ENCODE peak calls at places on chromosomes 11 and 22, in seven cellular contexts. K is GM23248, S is H9, F is keratinocyte, D is IMR-90, C is neuronal stem cell, G is mammary epithelial cell. I is an unnamed sample. For H3K4me1, the result is how much of the 10 kb centered on the place peaks cover.

GRCh38 chr11:119389611-119390254 is 8.2 kb upstream of the USP2 start:
- DNase-seq in G (no peak), K (peak), F (no peak), S (peak), C (no peak), D (no peak), I (no peak)

GRCh38 chr22:26894766-26895485 is 237.5 kb downstream of the MIAT start:
- DNase-seq in C (no peak), D (peak), K (peak), G (peak), S (no peak), F (no peak), I (no peak)

GRCh38 chr11:45133871-45134270 is 12.6 kb upstream of the PRDM11 start:
- DNase-seq in S (no peak), G (no peak), D (no peak), K (no peak), F (no peak), C (no peak), I (no peak)

GRCh38 chr11:108669711-108670110 is 4.8 kb downstream of the DDX10 start:
- DNase-seq in D (no peak), G (no peak), K (no peak), S (no peak), F (no peak), C (no peak), I (no peak)

GRCh38 chr22:36921309-36922096 is 8.1 kb downstream of the CSF2RB start:
- DNase-seq in S (no peak), D (no peak), G (no peak), C (no peak), F (no peak), K (no peak), I (peak)

GRCh38 chr22:26561756-26562417 is 28.0 kb downstream of the TPST2 start:
- DNase-seq in F (no peak), C (no peak), G (no peak), S (no peak), K (no peak), D (no peak), I (no peak)

GRCh38 chr11:117823294-117823940 is 1.1 kb downstream of the FXYD2 start:
- DNase-seq in F (no peak), C (no peak), D (no peak), S (no peak), K (no peak), G (no peak), I (peak)

GRCh38 chr11:8091671-8092070 is 10.7 kb downstream of the TUB start:
- DNase-seq in C (no peak), D (no peak), S (peak), K (no peak), F (no peak), G (no peak), I (no peak)

GRCh38 chr11:70174846-70175764 is 28.0 kb upstream of the FADD start:
- DNase-seq in K (no peak), F (no peak), G (no peak), D (no peak), S (peak), C (peak), I (no peak)

GRCh38 chr22:26592368-26593015 is 2.6 kb upstream of the TPST2 start:
- DNase-seq in D (no peak), C (no peak), S (no peak), F (no peak), K (no peak), G (peak), I (no peak)

GRCh38 chr11:12689029-12689755 is 15.0 kb downstream of the TEAD1 start:
- DNase-seq in G (no peak), S (no peak), K (peak), F (no peak), C (no peak), D (no peak), I (no peak)

GRCh38 chr11:5225480-5225871 is 1.4 kb downstream of the HBB start:
- DNase-seq in D (no peak), S (no peak), G (no peak), C (no peak), K (no peak), F (no peak), I (no peak)

GRCh38 chr11:57777969-57778317 is 16.3 kb downstream of the CTNND1 start:
- DNase-seq in D (no peak), G (peak), C (no peak), S (no peak), F (no peak), K (no peak), I (no peak)

GRCh38 chr11:61955031-61955415 is 4.9 kb downstream of the BEST1 start:
- DNase-seq in C (peak), F (no peak), G (peak), S (peak), K (peak), D (peak), I (peak)

GRCh38 chr11:73564903-73565302 is 33.0 kb downstream of the FAM168A start:
- DNase-seq in G (no peak), K (no peak), D (no peak), S (no peak), F (no peak), C (no peak), I (no peak)

GRCh38 chr11:34242037-34242625 is 115.7 kb downstream of the ABTB2 start:
- DNase-seq in S (no peak), K (peak), C (no peak), D (peak), G (peak), F (no peak), I (peak)

GRCh38 chr11:7905961-7906429 is 25.1 kb downstream of the OR10A6 start:
- DNase-seq in C (no peak), K (peak), D (no peak), G (peak), F (no peak), S (peak), I (peak)

GRCh38 chr11:3904228-3904627 is 48.8 kb downstream of the STIM1 start:
- DNase-seq in S (no peak), G (peak), C (no peak), K (peak), F (no peak), D (no peak), I (no peak)

GRCh38 chr11:28842716-28843115 is 734.5 kb downstream of the METTL15 start:
- DNase-seq in K (peak), D (peak), C (no peak), F (no peak), G (no peak), S (no peak), I (no peak)

DNA sequence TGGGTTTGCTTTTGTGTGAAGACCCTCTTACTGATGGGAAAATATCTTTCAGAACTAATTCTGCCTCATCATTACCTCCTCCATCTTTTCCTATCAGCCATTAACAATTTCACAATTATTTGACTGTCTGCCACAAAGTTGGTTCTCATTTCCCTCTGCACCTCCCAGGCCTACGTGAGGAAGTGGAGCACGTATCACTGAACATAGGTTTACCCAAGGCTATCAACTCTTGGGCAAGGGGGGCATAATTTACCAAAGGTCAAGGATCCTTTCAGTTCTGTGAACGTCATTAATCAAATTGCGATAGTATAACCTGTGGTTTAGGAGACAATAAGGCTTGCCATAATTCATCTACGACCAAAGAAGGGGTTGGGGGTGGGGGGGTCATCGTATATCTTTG is 60.0 kb downstream of the LIF start:
- DNase-seq in K (no peak), F (no peak), C (no peak), G (no peak), D (no peak), S (no peak), I (no peak)
- H3K4me1 ChIP-seq in K (under half), F (under half), C (under half), G (under half), D (under half), S (under half), I (under half)

GRCh38 chr22:43479311-43479710 is 67.5 kb downstream of the MPPED1 start:
- DNase-seq in F (no peak), S (no peak), C (no peak), D (no peak), K (no peak), G (no peak), I (peak)

GRCh38 chr22:43478621-43479285 is 66.9 kb downstream of the MPPED1 start:
- DNase-seq in K (no peak), F (no peak), S (no peak), G (no peak), D (no peak), C (no peak), I (peak)

GRCh38 chr22:43477966-43478365 is 66.2 kb downstream of the MPPED1 start:
- DNase-seq in F (no peak), S (no peak), G (no peak), C (no peak), D (no peak), K (no peak), I (peak)

GRCh38 chr22:43481528-43482309 is 69.9 kb downstream of the MPPED1 start:
- DNase-seq in G (no peak), F (no peak), C (no peak), D (no peak), K (no peak), S (no peak), I (peak)

GRCh38 chr22:43479962-43480361 is 68.1 kb downstream of the MPPED1 start:
- DNase-seq in C (no peak), D (no peak), F (no peak), K (no peak), S (no peak), G (no peak), I (no peak)
- H3K9ac ChIP-seq in C (no peak), D (no peak), F (no peak), K (no peak), S (no peak), G (no peak), I (no peak)

GRCh38 chr11:59801160-59801706 is 9.3 kb downstream of the MRPL16 start:
- DNase-seq in S (no peak), F (no peak), K (no peak), G (no peak), C (no peak), D (no peak), I (no peak)

GRCh38 chr11:59801981-59802638 is 8.5 kb downstream of the MRPL16 start:
- DNase-seq in G (peak), D (peak), C (peak), K (peak), S (no peak), F (no peak), I (no peak)

GRCh38 chr11:59802639-59803176 is 7.9 kb downstream of the MRPL16 start:
- DNase-seq in F (no peak), S (no peak), K (peak), G (peak), C (peak), D (peak), I (no peak)

GRCh38 chr11:59800390-59801037 is 10.1 kb downstream of the MRPL16 start:
- DNase-seq in K (no peak), G (no peak), D (no peak), F (no peak), C (no peak), S (no peak), I (no peak)
- H3K4me1 ChIP-seq in K (under half), G (under half), D (under half), F (under half), C (under half), S (under half), I (under half)

GRCh38 chr22:42315392-42315756 is 44.9 kb upstream of the TCF20 start:
- DNase-seq in K (no peak), S (no peak), C (no peak), F (no peak), G (no peak), D (no peak), I (no peak)
- H3K9ac ChIP-seq in K (no peak), S (no peak), C (no peak), F (no peak), G (no peak), D (no peak), I (no peak)

GRCh38 chr22:30305519-30305905 is 16.2 kb upstream of the CASTOR1 start:
- DNase-seq in F (no peak), C (no peak), S (no peak), K (peak), G (no peak), D (no peak), I (peak)
- H3K4me1 ChIP-seq in F (half or more), C (under half), S (under half), K (half or more), G (half or more), D (under half), I (half or more)

DNA sequence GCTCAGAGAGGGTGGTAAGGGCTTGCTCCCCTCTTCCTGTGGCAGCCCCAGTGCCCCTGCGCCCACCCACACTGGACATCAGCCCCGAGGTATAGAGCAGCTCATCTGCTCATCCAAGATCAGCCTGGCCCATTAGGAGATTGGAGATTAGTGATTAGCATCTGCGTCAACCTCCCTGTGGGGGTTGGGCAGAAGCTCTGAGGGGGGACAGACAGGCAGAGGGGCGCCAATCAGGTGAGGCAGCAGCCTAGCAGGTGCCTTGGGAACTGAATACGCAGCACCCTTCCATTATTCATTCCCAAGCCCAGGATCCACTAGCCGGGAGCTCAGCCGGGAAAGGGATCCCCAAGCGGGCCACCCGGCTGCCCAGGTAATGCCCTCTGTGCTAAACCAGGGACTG is 11.0 kb downstream of the SMTN start:
- DNase-seq in C (no peak), D (no peak), F (no peak), G (no peak), S (peak), K (no peak), I (no peak)
- H3K9ac ChIP-seq in C (no peak), D (no peak), F (no peak), G (no peak), S (no peak), K (no peak), I (peak)

GRCh38 chr11:64633555-64634159 is 42.6 kb downstream of the SLC22A12 start:
- DNase-seq in K (no peak), F (no peak), D (no peak), G (no peak), S (no peak), C (no peak), I (no peak)
- H3K4me1 ChIP-seq in K (under half), F (under half), D (under half), G (under half), S (under half), C (under half), I (under half)

I was measured in kidney.